ENCODE peak calls at places on chromosomes 5 and 9, in four cellular contexts. One of them, this sample, is unnamed.

GRCh38 chr5:115602585-115603125 is 376 bp upstream of the TICAM2 start:
- DNase-seq in tibial nerve: no peak
- DNase-seq in IMR-90: no peak
- DNase-seq in fibroblast of pulmonary artery: no peak
- DNase-seq in this sample: peak; percentile 15

GRCh38 chr9:127566351-127567001 is 45.6 kb upstream of the STXBP1 start:
- DNase-seq in tibial nerve: no peak
- DNase-seq in IMR-90: no peak
- DNase-seq in fibroblast of pulmonary artery: no peak
- DNase-seq in this sample: peak; percentile 57

GRCh38 chr5:74342948-74343682 is 297.4 kb downstream of the ENC1 start:
- DNase-seq in tibial nerve: no peak
- DNase-seq in IMR-90: peak; percentile 5
- DNase-seq in fibroblast of pulmonary artery: peak; percentile 47
- DNase-seq in this sample: peak; percentile 89

GRCh38 chr9:115593587-115594091 is 475.7 kb upstream of the TNC start:
- DNase-seq in tibial nerve: no peak
- DNase-seq in IMR-90: peak; percentile 78
- DNase-seq in fibroblast of pulmonary artery: peak; percentile 78
- DNase-seq in this sample: peak; percentile 46

GRCh38 chr9:35072461-35073275 is at the start of gene VCP:
- DNase-seq in tibial nerve: peak; percentile 95
- DNase-seq in IMR-90: peak; percentile 99
- DNase-seq in fibroblast of pulmonary artery: peak; percentile 100
- DNase-seq in this sample: peak; percentile 98

GRCh38 chr9:101081641-101082040 is 53.1 kb downstream of the PLPPR1 start:
- DNase-seq in tibial nerve: no peak
- DNase-seq in IMR-90: no peak
- DNase-seq in fibroblast of pulmonary artery: no peak
- DNase-seq in this sample: no peak

GRCh38 chr9:79741381-79741780 is 169.6 kb downstream of the TLE4 start:
- DNase-seq in tibial nerve: no peak
- DNase-seq in IMR-90: no peak
- DNase-seq in fibroblast of pulmonary artery: no peak
- DNase-seq in this sample: no peak

GRCh38 chr5:79878131-79878630 is 112.9 kb downstream of the MTX3 start:
- DNase-seq in tibial nerve: no peak
- DNase-seq in IMR-90: no peak
- DNase-seq in fibroblast of pulmonary artery: no peak
- DNase-seq in this sample: no peak

GRCh38 chr9:93664549-93665120 is 88.3 kb downstream of the PHF2 start:
- DNase-seq in tibial nerve: no peak
- DNase-seq in IMR-90: no peak
- DNase-seq in fibroblast of pulmonary artery: no peak
- DNase-seq in this sample: no peak

GRCh38 chr9:129032541-129033159 is 3.8 kb upstream of the MIGA2 start:
- DNase-seq in tibial nerve: no peak
- DNase-seq in IMR-90: no peak
- DNase-seq in fibroblast of pulmonary artery: no peak
- DNase-seq in this sample: no peak

GRCh38 chr9:105912868-105913516 is 218.7 kb downstream of the TMEM38B start:
- DNase-seq in tibial nerve: no peak
- DNase-seq in IMR-90: no peak
- DNase-seq in fibroblast of pulmonary artery: no peak
- DNase-seq in this sample: peak; percentile 97

GRCh38 chr5:135186662-135187522 is 152.9 kb upstream of the PITX1 start:
- DNase-seq in tibial nerve: no peak
- DNase-seq in IMR-90: peak; percentile 33
- DNase-seq in fibroblast of pulmonary artery: no peak
- DNase-seq in this sample: peak; percentile 60

GRCh38 chr9:119803679-119804078 is 434.4 kb upstream of the BRINP1 start:
- DNase-seq in tibial nerve: no peak
- DNase-seq in IMR-90: no peak
- DNase-seq in fibroblast of pulmonary artery: no peak
- DNase-seq in this sample: no peak

GRCh38 chr5:103375356-103375755 is 116.8 kb downstream of the MACIR start:
- DNase-seq in tibial nerve: no peak
- DNase-seq in IMR-90: peak; percentile 92
- DNase-seq in fibroblast of pulmonary artery: peak; percentile 38
- DNase-seq in this sample: peak; percentile 5

GRCh38 chr5:180274695-180275094 is 17.2 kb downstream of the MAPK9 start:
- DNase-seq in tibial nerve: no peak
- DNase-seq in IMR-90: no peak
- DNase-seq in fibroblast of pulmonary artery: no peak
- DNase-seq in this sample: no peak

GRCh38 chr5:923473-923873 is 30.8 kb downstream of the TRIP13 start:
- DNase-seq in tibial nerve: peak; percentile 55
- DNase-seq in IMR-90: peak; percentile 55
- DNase-seq in fibroblast of pulmonary artery: peak; percentile 75
- DNase-seq in this sample: peak; percentile 44

GRCh38 chr5:80216753-80217596 is 38.9 kb downstream of the SERINC5 start:
- DNase-seq in tibial nerve: no peak
- DNase-seq in IMR-90: no peak
- DNase-seq in fibroblast of pulmonary artery: no peak
- DNase-seq in this sample: no peak

GRCh38 chr9:120439147-120439546 is 140.8 kb downstream of the CDK5RAP2 start:
- DNase-seq in tibial nerve: no peak
- DNase-seq in IMR-90: peak; percentile 23
- DNase-seq in fibroblast of pulmonary artery: peak; percentile 25
- DNase-seq in this sample: no peak

DNA sequence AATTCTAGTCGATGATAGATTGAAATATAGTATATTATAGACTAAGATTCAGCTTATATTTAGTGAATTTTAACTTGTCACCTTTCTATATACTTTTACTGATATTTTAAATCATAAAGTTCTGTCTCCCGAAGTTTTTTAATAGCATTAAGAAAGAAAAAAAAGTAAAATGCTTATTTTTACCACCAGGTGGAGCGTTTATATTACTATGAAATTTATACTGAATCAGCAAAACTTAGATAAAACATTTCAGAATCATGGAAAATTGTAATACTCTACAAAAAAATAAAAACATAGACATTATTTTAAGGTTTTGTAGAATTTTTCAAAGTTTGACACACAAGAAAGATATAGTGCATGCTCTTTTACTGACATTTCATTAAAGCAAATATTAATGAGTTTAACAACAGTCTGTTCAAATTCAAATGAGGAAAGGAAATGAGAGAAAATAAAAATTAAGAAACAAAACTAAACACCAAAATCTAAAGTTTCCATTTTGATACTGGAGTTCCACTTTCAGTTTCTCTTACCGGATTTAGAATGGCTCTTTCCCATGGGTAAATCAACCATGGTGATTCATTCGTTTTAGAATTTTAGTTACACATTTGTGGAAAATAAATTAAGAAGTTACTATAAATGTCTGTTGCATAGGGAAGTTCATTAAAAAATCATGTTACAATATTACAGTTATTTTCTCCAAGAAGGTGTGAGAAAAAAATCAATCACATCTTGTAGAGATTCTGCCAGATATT is 1035.3 kb downstream of the CDH12 start:
- DNase-seq in tibial nerve: no peak
- DNase-seq in IMR-90: peak; percentile 6
- DNase-seq in fibroblast of pulmonary artery: peak; percentile 28
- DNase-seq in this sample: no peak
- TF ChIP-seq CTCF in tibial nerve: peak; percentile 20
- TF ChIP-seq CTCF in IMR-90: peak; percentile 30
- TF ChIP-seq CTCF in fibroblast of pulmonary artery: peak; percentile 33
- TF ChIP-seq CTCF in this sample: no peak

GRCh38 chr9:112644449-112644965 is 73.4 kb downstream of the INIP start:
- DNase-seq in tibial nerve: no peak
- DNase-seq in IMR-90: no peak
- DNase-seq in fibroblast of pulmonary artery: no peak
- DNase-seq in this sample: peak; percentile 82
- TF ChIP-seq CTCF in tibial nerve: no peak
- TF ChIP-seq CTCF in IMR-90: no peak
- TF ChIP-seq CTCF in fibroblast of pulmonary artery: no peak
- TF ChIP-seq CTCF in this sample: no peak

DNA sequence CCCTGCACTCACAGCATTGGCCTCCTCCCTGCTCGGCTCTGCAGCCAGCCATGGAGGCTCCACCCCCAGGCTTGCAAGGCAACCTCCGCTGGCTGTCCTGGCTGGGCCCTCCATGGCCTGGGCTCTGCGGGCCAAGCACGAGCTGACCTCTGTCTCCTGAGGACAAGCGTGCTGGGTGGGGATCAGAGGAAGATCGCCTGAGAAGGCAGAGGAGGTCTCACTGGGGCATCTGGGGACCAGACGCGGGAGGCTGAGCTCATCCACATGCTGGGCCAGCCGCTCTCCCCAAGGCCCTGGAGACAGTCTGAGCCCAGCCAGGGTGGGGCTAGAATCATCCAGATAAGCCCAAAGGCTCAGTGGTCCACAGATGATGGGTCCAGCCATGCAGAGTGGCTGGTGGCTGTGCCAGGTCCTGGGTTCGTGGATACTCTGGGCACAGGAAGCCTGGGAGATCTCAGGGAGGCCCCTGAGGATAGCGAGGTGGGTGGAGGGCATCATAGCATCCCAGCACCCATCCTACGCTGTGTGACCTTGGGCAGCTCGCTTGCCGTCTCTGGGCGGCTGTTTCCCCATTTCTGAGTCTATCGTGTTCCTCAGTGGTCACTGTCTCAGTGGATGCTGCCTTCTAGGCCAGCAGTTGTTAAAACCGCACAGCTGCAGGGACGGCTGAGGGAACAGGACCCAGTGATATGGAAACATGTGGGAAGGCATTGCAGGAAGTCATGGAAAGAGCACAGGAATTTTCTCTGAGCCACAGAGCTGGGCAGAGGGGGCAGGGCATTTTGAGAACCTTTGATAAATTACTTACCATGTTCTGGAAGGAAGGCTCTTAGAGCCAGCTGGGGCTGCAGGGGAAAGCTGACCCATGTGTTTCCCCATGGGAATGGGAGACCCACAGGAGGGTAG is 86.6 kb upstream of the COL5A1 start:
- DNase-seq in tibial nerve: no peak
- DNase-seq in IMR-90: peak; percentile 38
- DNase-seq in fibroblast of pulmonary artery: peak; percentile 28
- DNase-seq in this sample: no peak
- TF ChIP-seq CTCF in tibial nerve: no peak
- TF ChIP-seq CTCF in IMR-90: no peak
- TF ChIP-seq CTCF in fibroblast of pulmonary artery: no peak
- TF ChIP-seq CTCF in this sample: no peak

DNA sequence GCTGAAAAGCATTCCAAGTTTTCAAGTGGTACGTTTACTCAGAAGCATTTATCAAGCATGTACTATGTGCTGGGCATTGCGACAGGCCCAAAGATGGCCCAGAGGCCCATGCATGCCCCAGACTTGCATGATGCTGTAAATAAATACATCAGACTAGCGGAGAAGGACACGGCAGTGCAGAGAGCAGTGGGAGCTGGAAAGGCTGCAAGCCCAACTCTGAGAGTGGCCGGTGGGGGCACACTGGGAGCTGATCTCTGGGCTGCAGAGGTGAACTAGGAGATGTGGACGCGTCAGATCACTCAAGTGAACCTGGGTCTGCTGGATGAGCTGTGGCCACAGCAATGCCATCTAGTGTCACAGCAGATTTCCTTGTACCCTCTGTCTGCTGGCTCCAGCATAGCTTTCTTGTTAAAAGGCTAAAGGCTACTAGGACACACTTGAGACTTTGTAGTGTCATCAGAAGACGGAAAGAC is 246.9 kb downstream of the FANCC start:
- DNase-seq in tibial nerve: no peak
- DNase-seq in IMR-90: no peak
- DNase-seq in fibroblast of pulmonary artery: no peak
- DNase-seq in this sample: no peak
- TF ChIP-seq CTCF in tibial nerve: no peak
- TF ChIP-seq CTCF in IMR-90: no peak
- TF ChIP-seq CTCF in fibroblast of pulmonary artery: no peak
- TF ChIP-seq CTCF in this sample: no peak

This sample was measured in bronchial epithelial cell.